ENCODE peak calls at places on chromosomes 11 and 22, in four cellular contexts. B is tibial artery, G is mammary epithelial cell, T is H9. S is an unnamed sample. For H3K4me1, the result is how much of the 10 kb centered on the place peaks cover.

GRCh38 chr22:45476814-45477213 is 25.9 kb upstream of the FBLN1 start:
- DNase-seq in B (no peak), G (no peak), T (no peak), S (no peak)

GRCh38 chr11:78213526-78214330 is 25.0 kb downstream of the USP35 start:
- DNase-seq in B (no peak), G (no peak), T (no peak), S (peak)

GRCh38 chr11:225734-226453 is 10.2 kb downstream of the SIRT3 start:
- DNase-seq in B (no peak), G (peak), T (no peak), S (no peak)

GRCh38 chr11:114651145-114651718 is 27.1 kb upstream of the NXPE2 start:
- DNase-seq in B (no peak), G (no peak), T (no peak), S (no peak)

GRCh38 chr11:12248330-12248729 is 129.0 kb upstream of the PARVA start:
- DNase-seq in B (peak), G (no peak), T (no peak), S (peak)

GRCh38 chr11:32152821-32153220 is 61.9 kb downstream of the RCN1 start:
- DNase-seq in B (no peak), G (no peak), T (no peak), S (no peak)

GRCh38 chr11:111324277-111324720 is 26.0 kb downstream of the POU2AF3 start:
- DNase-seq in B (peak), G (no peak), T (no peak), S (no peak)

GRCh38 chr11:134362192-134362901 is 30.6 kb downstream of the GLB1L2 start:
- DNase-seq in B (no peak), G (no peak), T (no peak), S (no peak)

GRCh38 chr11:103681855-103682254 is 354.6 kb upstream of the DDI1 start:
- DNase-seq in B (no peak), G (no peak), T (no peak), S (no peak)

GRCh38 chr11:67705264-67705663 is 30.8 kb upstream of the ALDH3B2 start:
- DNase-seq in B (no peak), G (no peak), T (no peak), S (no peak)

GRCh38 chr22:40605676-40606250 is 30.8 kb downstream of the MRTFA start:
- DNase-seq in B (no peak), G (no peak), T (no peak), S (no peak)

GRCh38 chr22:44102856-44103255 is 77.9 kb upstream of the PARVG start:
- DNase-seq in B (no peak), G (no peak), T (no peak), S (no peak)

GRCh38 chr11:96045622-96046456 is 121.9 kb upstream of the MTMR2 start:
- DNase-seq in B (peak), G (no peak), T (peak), S (peak)

GRCh38 chr11:108223449-108224149 is 732 bp downstream of the ATM start:
- DNase-seq in B (peak), G (peak), T (no peak), S (no peak)

GRCh38 chr11:11787305-11788066 is 54.3 kb upstream of the USP47 start:
- DNase-seq in B (peak), G (peak), T (peak), S (peak)

GRCh38 chr11:353315-353857 is 15.9 kb upstream of the B4GALNT4 start:
- DNase-seq in B (peak), G (no peak), T (peak), S (peak)

GRCh38 chr11:30730011-30730410 is 143.9 kb upstream of the MPPED2 start:
- DNase-seq in B (no peak), G (no peak), T (no peak), S (no peak)

GRCh38 chr11:15884792-15885540 is 471.4 kb downstream of the SOX6 start:
- DNase-seq in B (no peak), G (no peak), T (no peak), S (no peak)

GRCh38 chr11:69654660-69655478 is 13.9 kb downstream of the CCND1 start:
- DNase-seq in B (peak), G (no peak), T (peak), S (no peak)

GRCh38 chr11:70202898-70203748 is at the start of gene FADD:
- DNase-seq in B (peak), G (peak), T (peak), S (peak)

GRCh38 chr11:73288873-73289707 is 17.0 kb downstream of the P2RY6 start:
- DNase-seq in B (peak), G (peak), T (peak), S (peak)

GRCh38 chr11:78583889-78584288 is 9.2 kb upstream of the NARS2 start:
- DNase-seq in B (no peak), G (no peak), T (no peak), S (no peak)

GRCh38 chr11:126834573-126834972 is 166.0 kb downstream of the KIRREL3 start:
- DNase-seq in B (no peak), G (no peak), T (no peak), S (no peak)

GRCh38 chr22:18950141-18950540 is 14.0 kb upstream of the PRODH start:
- DNase-seq in B (no peak), G (no peak), T (no peak), S (no peak)

GRCh38 chr22:18955696-18956095 is 19.6 kb upstream of the PRODH start:
- DNase-seq in B (no peak), G (no peak), T (no peak), S (no peak)

GRCh38 chr22:18954941-18955571 is 19.0 kb upstream of the PRODH start:
- DNase-seq in B (no peak), G (no peak), T (no peak), S (no peak)

GRCh38 chr22:18952022-18952421 is 15.9 kb upstream of the PRODH start:
- DNase-seq in B (no peak), G (no peak), T (no peak), S (no peak)

DNA sequence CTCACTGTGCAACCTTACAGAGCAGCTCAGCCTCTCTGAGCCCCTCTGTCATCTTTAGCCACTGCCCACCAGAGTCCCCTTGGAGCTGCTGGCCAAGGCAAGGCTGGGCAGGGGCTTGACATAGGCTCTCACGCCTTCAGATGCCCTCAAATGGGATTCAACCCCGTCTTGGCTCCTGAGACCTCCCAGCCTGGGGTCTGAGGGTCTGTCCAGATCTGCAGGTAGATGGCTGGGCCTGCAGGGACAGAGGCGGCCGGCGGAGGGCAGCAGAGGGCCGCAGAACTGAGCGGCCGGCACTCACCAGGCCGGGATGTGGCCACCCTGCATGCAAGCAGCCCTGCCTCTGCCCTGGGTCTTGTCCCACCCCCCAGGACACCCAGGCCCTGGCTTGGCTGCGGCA is 18.2 kb upstream of the PRODH start:
- DNase-seq in B (peak), G (peak), T (peak), S (peak)
- H3K27ac ChIP-seq in B (no peak), G (no peak), T (no peak), S (no peak)

GRCh38 chr22:18076060-18076497 is 1.7 kb upstream of the PEX26 start:
- DNase-seq in B (peak), G (peak), T (peak), S (peak)
- TF ChIP-seq CTCF in B (peak), G (peak), T (peak), S (peak)

GRCh38 chr11:86942212-86942611 is 13.0 kb downstream of the FZD4 start:
- DNase-seq in B (no peak), G (no peak), T (no peak), S (peak)
- H3K4me1 ChIP-seq in B (under half), G (under half), T (under half), S (half or more)

DNA sequence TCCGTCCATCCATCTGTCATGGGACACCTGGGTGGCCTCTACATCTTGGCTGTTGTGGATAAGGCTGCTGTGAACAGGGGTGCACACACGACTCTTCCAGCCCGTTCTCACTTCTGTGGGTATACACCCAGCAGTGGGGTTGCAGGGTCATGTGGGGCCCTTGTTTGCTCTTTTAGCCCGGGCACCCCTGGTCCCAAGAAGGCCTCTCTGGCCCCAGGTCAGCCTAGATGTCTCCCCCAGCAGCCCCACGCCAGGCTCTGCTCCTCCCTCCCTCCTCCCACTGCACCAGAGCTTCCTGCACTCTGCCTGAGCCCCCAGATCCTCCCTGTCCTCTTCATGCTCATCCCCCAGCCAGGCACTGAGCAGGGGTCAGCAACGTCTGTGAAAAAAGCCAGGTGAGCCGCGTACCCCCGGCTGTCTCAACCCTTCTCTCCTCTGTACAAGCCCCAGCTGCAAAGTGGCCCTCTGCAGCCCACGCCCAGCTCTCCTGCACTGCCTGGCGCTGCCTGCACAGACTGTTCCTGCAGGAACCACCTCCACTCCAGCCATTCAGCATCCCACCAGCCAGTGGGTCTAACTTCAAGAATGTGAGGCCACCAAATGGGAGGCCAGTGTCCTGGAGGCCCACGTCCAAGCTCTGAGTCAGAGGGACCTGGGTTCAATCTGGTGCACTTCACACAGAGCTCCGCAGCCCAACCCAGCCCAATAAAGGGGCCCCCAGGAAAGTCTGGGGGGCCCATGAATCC is 1508.9 kb downstream of the BRD1 start:
- DNase-seq in B (peak), G (no peak), T (no peak), S (no peak)
- H3K27ac ChIP-seq in B (no peak), G (no peak), T (no peak), S (no peak)

S was measured in endothelial cell of umbilical vein.